ENCODE peak calls at places on chromosomes 3 and 15, in seven cellular contexts. G is neural progenitor cell; A is WERI-Rb-1; N is dorsolateral prefrontal cortex; J is substantia nigra; E is AG04450; S is CD4-positive, alpha-beta memory T cell. P is an unnamed sample.

GRCh38 chr3:9151240-9151639 is 98.2 kb downstream of the SRGAP3 start:
- DNase-seq in A (no peak), J (no peak), E (no peak), G (no peak), N (no peak), S (no peak), P (no peak)

GRCh38 chr3:78632925-78633324 is 1134.9 kb downstream of the ROBO1 start:
- DNase-seq in J (no peak), E (no peak), A (no peak), S (no peak), G (no peak), N (no peak), P (no peak)

GRCh38 chr15:32716216-32716959 is 1.4 kb upstream of the GREM1 start:
- DNase-seq in E (no peak), N (no peak), J (no peak), G (no peak), S (no peak), A (no peak), P (no peak)

GRCh38 chr15:46034755-46035154 is 399.9 kb downstream of the SQOR start:
- DNase-seq in S (no peak), N (no peak), G (no peak), A (no peak), J (no peak), E (no peak), P (no peak)

GRCh38 chr15:39202641-39203040 is 378.2 kb upstream of the THBS1 start:
- DNase-seq in A (no peak), E (no peak), N (no peak), S (no peak), J (no peak), G (no peak), P (no peak)

GRCh38 chr3:29453278-29453961 is 172.5 kb downstream of the RBMS3 start:
- DNase-seq in A (no peak), E (no peak), S (no peak), N (peak), J (peak), G (no peak), P (no peak)

GRCh38 chr3:59486468-59486964 is 436.7 kb upstream of the CFAP20DC start:
- DNase-seq in G (no peak), A (no peak), N (no peak), E (no peak), J (no peak), S (no peak), P (no peak)

GRCh38 chr15:57610130-57610529 is 18.4 kb downstream of the MYZAP start:
- DNase-seq in G (no peak), A (no peak), J (no peak), E (no peak), S (no peak), N (no peak), P (no peak)

GRCh38 chr3:9948586-9948985 is 3.6 kb downstream of the PRRT3 start:
- DNase-seq in N (no peak), E (no peak), G (no peak), S (no peak), A (no peak), J (no peak), P (no peak)

GRCh38 chr15:26771917-26772587 is 814 bp downstream of the GABRB3 start:
- DNase-seq in S (no peak), G (no peak), A (peak), N (no peak), E (no peak), J (peak), P (peak)

GRCh38 chr3:45595364-45596154 is 1.0 kb downstream of the LIMD1 start:
- DNase-seq in J (no peak), S (no peak), A (no peak), N (no peak), E (no peak), G (no peak), P (no peak)

GRCh38 chr15:68578960-68579935 is at the start of gene CORO2B:
- DNase-seq in G (peak), A (peak), E (no peak), S (no peak), N (no peak), J (peak), P (no peak)

GRCh38 chr3:37183375-37183831 is 9.0 kb upstream of the LRRFIP2 start:
- DNase-seq in A (no peak), G (no peak), E (peak), J (no peak), N (no peak), S (no peak), P (no peak)

GRCh38 chr15:45197512-45197911 is 9.7 kb upstream of the SHF start:
- DNase-seq in S (no peak), A (no peak), J (no peak), G (no peak), E (no peak), N (no peak), P (no peak)

GRCh38 chr3:46671541-46672348 is 21.7 kb downstream of the ALS2CL start:
- DNase-seq in E (no peak), J (no peak), A (peak), S (no peak), N (no peak), G (no peak), P (no peak)

GRCh38 chr3:168141405-168141993 is 45.8 kb upstream of the GOLIM4 start:
- DNase-seq in S (no peak), J (no peak), E (no peak), N (no peak), G (no peak), A (no peak), P (no peak)

GRCh38 chr3:143901105-143901504 is 52.8 kb upstream of the SLC9A9 start:
- DNase-seq in S (no peak), J (no peak), N (no peak), G (no peak), E (peak), A (no peak), P (no peak)

GRCh38 chr3:25938566-25939325 is 148.9 kb downstream of the OXSM start:
- DNase-seq in A (no peak), N (no peak), E (no peak), S (no peak), J (no peak), G (no peak), P (no peak)

GRCh38 chr3:144470646-144471045 is 499.0 kb downstream of the DIPK2A start:
- DNase-seq in E (no peak), N (no peak), G (no peak), A (no peak), J (no peak), S (no peak), P (no peak)

GRCh38 chr3:13137808-13138565 is 64.8 kb upstream of the IQSEC1 start:
- DNase-seq in E (no peak), A (no peak), S (no peak), G (peak), J (no peak), N (no peak), P (no peak)

DNA sequence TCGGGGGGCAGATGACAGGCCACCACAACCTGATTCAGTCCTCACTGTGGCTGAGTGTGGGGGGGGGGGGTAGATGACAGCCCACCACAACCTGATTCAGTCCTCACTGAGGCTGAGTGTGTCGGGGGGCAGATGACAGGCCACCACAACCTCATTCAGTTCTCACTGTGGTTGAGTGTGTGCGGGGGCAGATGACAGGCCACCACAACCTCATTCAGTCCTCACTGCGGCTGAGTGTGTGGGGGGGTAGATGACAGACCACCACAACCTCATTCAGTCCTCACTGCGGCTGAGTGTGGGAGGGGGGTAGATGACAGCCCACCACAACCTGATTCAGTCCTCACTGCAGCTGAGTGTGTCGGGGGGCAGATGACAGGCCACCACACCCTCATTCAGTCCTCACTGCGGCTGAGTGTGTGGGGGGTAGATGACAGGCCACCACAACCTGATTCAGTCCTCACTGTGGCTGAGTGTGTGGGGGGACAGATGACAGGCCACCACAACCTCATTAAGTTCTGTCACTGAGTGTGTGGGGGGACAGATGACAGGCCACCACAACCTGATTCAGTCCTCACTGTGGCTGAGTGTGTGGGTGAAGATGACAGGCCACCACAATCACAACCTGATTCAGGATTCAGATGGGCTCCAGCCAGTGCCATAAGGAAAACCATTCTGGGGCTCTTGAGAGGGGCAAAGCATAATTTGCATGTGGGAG is 16.9 kb downstream of the ZNF717 start:
- DNase-seq in N (no peak), E (no peak), A (no peak), J (no peak), G (no peak), S (no peak), P (no peak)
- H3K27ac ChIP-seq in N (no peak), E (no peak), A (no peak), J (no peak), G (no peak), S (no peak), P (no peak)

GRCh38 chr3:186444288-186444687 is 82.3 kb upstream of the DGKG start:
- DNase-seq in S (no peak), G (no peak), J (no peak), A (no peak), N (no peak), E (no peak), P (no peak)
- H3K27ac ChIP-seq in S (no peak), G (no peak), J (no peak), A (no peak), N (no peak), E (no peak), P (no peak)

DNA sequence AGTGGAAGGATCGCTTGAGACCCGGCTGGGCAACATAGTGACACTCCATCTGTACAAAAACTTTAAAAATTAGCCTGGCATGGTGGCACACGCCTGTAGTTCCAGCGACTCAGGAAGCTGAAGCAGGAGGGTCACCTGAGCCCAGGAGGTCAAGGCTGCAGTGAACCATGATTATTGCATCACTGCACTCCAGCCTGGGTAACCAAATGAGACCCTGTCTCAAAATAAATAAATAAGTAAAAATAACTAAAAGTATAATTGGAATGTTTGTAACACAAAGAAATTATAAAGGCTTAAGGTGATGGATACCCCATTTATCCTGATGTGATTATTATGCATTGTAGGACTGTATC is 38.6 kb downstream of the MYO1E start:
- DNase-seq in A (no peak), E (no peak), J (no peak), N (no peak), S (no peak), G (no peak), P (no peak)
- H3K27ac ChIP-seq in A (no peak), E (no peak), J (no peak), N (no peak), S (no peak), G (no peak), P (no peak)

GRCh38 chr3:73624363-73625123 is at the start of gene PDZRN3:
- DNase-seq in N (peak), A (peak), J (peak), E (no peak), S (no peak), G (peak), P (peak)
- H3K27ac ChIP-seq in N (peak), A (peak), J (no peak), E (no peak), S (no peak), G (no peak), P (peak)

DNA sequence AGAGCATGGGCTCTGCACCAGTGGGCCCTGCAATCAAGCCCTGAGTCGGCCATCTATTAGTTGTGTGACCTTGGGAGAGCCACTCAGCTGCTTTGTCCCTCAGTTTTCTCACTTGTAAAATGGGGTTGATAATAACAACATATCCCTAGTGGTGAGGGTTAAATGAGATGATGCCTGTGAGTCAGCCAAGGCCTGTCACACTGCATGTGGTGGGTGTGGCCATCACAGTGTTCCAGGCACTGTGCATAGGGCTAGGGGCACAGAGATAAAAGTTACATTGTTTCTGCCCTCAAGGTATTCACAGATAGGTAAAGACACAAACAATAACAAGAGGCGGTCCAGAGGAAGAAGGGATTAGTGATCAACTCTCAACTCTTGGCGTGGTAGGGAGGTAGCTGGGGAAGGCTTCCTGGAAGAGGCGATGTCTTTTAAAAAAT is 19.5 kb downstream of the SMAD6 start:
- DNase-seq in N (no peak), J (no peak), S (no peak), G (no peak), E (no peak), A (no peak), P (no peak)
- H3K27ac ChIP-seq in N (no peak), J (no peak), S (no peak), G (no peak), E (no peak), A (no peak), P (no peak)

DNA sequence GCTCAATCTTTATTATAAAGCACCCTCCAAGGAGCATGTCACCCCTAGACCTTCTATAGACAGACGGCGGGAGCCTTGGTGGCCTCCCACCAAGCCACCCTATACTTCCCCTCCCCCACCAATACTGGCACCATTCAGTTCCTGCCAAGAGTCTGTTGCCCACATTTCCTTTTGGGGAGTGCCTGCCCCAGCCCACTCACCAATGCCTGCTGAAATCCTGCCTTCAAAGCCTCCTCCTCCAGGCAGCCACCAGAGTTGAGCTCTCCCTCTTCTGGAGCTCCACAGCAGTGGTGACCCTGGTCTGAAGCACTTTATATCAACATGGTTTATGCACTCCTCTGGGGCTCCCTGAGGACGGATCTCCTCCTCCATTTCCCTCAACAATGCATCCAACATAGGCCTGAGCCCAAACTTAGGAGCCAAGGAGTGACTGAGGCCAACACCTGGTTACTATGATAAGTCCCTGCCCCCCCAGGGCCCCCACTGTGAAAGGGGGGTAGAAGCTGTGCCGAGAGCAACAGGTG is 8.8 kb downstream of the CCDC33 start:
- DNase-seq in A (no peak), S (no peak), E (no peak), N (no peak), G (no peak), J (no peak), P (no peak)
- H3K27ac ChIP-seq in A (peak), S (no peak), E (no peak), N (peak), G (no peak), J (no peak), P (peak)